ENCODE peak calls at places on chromosomes 2 and 18, in seven cellular contexts. B is effector memory CD4-positive, alpha-beta T cell; D is tibial nerve; W is cardiac fibroblast; P is T1000; N is CD8-positive, alpha-beta T cell; R is sigmoid colon. T is an unnamed sample.

GRCh38 chr2:178449700-178450573 is 1.0 kb downstream of the PRKRA start:
- DNase-seq in W (peak), P (no peak), D (no peak), N (peak), B (no peak), R (no peak), T (peak)

GRCh38 chr2:174614261-174614660 is 16.7 kb upstream of the WIPF1 start:
- DNase-seq in B (no peak), N (no peak), D (no peak), R (no peak), P (no peak), W (peak), T (no peak)

GRCh38 chr18:72086421-72086820 is 457.7 kb downstream of the CBLN2 start:
- DNase-seq in D (no peak), P (no peak), W (peak), R (no peak), N (no peak), B (no peak), T (no peak)

GRCh38 chr2:112977559-112978056 is at the start of gene IL36G:
- DNase-seq in R (no peak), N (no peak), B (no peak), W (no peak), P (no peak), D (no peak), T (no peak)

GRCh38 chr18:57175550-57175949 is 28.7 kb downstream of the BOD1L2 start:
- DNase-seq in R (no peak), W (no peak), B (no peak), N (no peak), D (no peak), P (no peak), T (no peak)

GRCh38 chr2:75519843-75520242 is 40.9 kb downstream of the EVA1A start:
- DNase-seq in B (no peak), R (no peak), W (no peak), D (no peak), N (no peak), P (no peak), T (no peak)

GRCh38 chr2:203893386-203893785 is 25.8 kb downstream of the CTLA4 start:
- DNase-seq in W (peak), D (no peak), B (no peak), N (no peak), R (peak), P (no peak), T (no peak)

GRCh38 chr2:9102861-9103662 is 99.6 kb upstream of the MBOAT2 start:
- DNase-seq in B (no peak), R (no peak), N (no peak), P (no peak), D (no peak), W (no peak), T (no peak)

GRCh38 chr2:20560891-20561702 is 89.8 kb downstream of the HS1BP3 start:
- DNase-seq in R (no peak), N (no peak), B (no peak), W (no peak), D (no peak), P (no peak), T (no peak)

GRCh38 chr2:121346886-121347285 is 61.9 kb upstream of the TFCP2L1 start:
- DNase-seq in N (no peak), B (no peak), R (peak), D (no peak), P (no peak), W (no peak), T (no peak)

GRCh38 chr2:229071292-229071976 is 199.7 kb downstream of the PID1 start:
- DNase-seq in W (peak), B (no peak), D (no peak), R (no peak), N (no peak), P (no peak), T (no peak)

GRCh38 chr2:15758779-15759343 is 167.2 kb downstream of the DDX1 start:
- DNase-seq in R (no peak), D (no peak), N (no peak), W (no peak), P (no peak), B (no peak), T (no peak)

GRCh38 chr2:60764736-60765534 is 8.9 kb downstream of the PAPOLG start:
- DNase-seq in B (no peak), D (no peak), W (peak), N (no peak), R (no peak), P (no peak), T (no peak)

GRCh38 chr2:128754246-128754724 is 435.6 kb upstream of the HS6ST1 start:
- DNase-seq in N (no peak), W (no peak), P (no peak), R (no peak), D (no peak), B (no peak), T (no peak)

GRCh38 chr2:172179045-172179742 is 76.5 kb upstream of the DLX2 start:
- DNase-seq in B (no peak), R (no peak), N (no peak), P (no peak), D (no peak), W (no peak), T (no peak)